ENCODE peak calls at places on chromosomes 7 and 10, in seven cellular contexts. I is NCI-H460, R is A673, P is OCI-M1, B is GM12892, C is spleen, M is uterus. L is an unnamed sample.

GRCh38 chr7:83161186-83161585 is 1.5 kb downstream of the PCLO start:
- DNase-seq in B (no peak), R (no peak), C (no peak), I (no peak), M (no peak), P (peak; percentile 19), L (no peak)

GRCh38 chr7:112143567-112143966 is 62.6 kb downstream of the DOCK4 start:
- DNase-seq in M (no peak), I (no peak), B (no peak), C (no peak), P (no peak), R (no peak), L (no peak)

GRCh38 chr7:36762394-36762793 is 38.1 kb upstream of the AOAH start:
- DNase-seq in R (no peak), B (no peak), M (no peak), I (no peak), P (no peak), C (no peak), L (no peak)

GRCh38 chr7:64892666-64893269 is 10.3 kb upstream of the ZNF273 start:
- DNase-seq in R (no peak), I (no peak), C (no peak), P (peak; percentile 70), M (no peak), B (no peak), L (no peak)

GRCh38 chr10:68957654-68958053 is 1.7 kb downstream of the DDX21 start:
- DNase-seq in I (no peak), R (peak; percentile 22), C (no peak), B (no peak), P (peak; percentile 55), M (no peak), L (no peak)

GRCh38 chr10:21532694-21533576 is 1.1 kb upstream of the MLLT10 start:
- DNase-seq in C (no peak), M (no peak), P (peak; percentile 59), R (no peak), B (no peak), I (no peak), L (no peak)

GRCh38 chr7:136938476-136938875 is 70.0 kb downstream of the CHRM2 start:
- DNase-seq in C (peak; percentile 69), P (no peak), I (no peak), M (no peak), B (no peak), R (no peak), L (no peak)

GRCh38 chr10:126576336-126576735 is 94.2 kb downstream of the C10orf90 start:
- DNase-seq in I (no peak), B (no peak), M (no peak), R (no peak), C (no peak), P (no peak), L (no peak)

GRCh38 chr10:21860718-21861117 is 142.8 kb downstream of the DNAJC1 start:
- DNase-seq in M (no peak), I (no peak), B (no peak), P (no peak), R (no peak), C (no peak), L (no peak)

GRCh38 chr7:1060315-1061080 is 16.2 kb downstream of the GPR146 start:
- DNase-seq in P (no peak), I (no peak), C (peak; percentile 75), M (no peak), R (peak; percentile 41), B (no peak), L (no peak)

GRCh38 chr7:132519936-132520335 is 56.3 kb downstream of the PLXNA4 start:
- DNase-seq in C (no peak), M (no peak), P (no peak), R (no peak), B (no peak), I (no peak), L (no peak)

GRCh38 chr10:114749545-114749944 is 72.0 kb upstream of the FHIP2A start:
- DNase-seq in C (no peak), R (no peak), B (no peak), I (no peak), M (no peak), P (no peak), L (no peak)

GRCh38 chr7:159075563-159076238 is 69.0 kb downstream of the VIPR2 start:
- DNase-seq in B (no peak), I (no peak), C (peak; percentile 59), P (no peak), R (no peak), M (no peak), L (no peak)

GRCh38 chr10:33291053-33291592 is 43.3 kb downstream of the NRP1 start:
- DNase-seq in R (peak; percentile 50), B (no peak), C (no peak), I (no peak), P (no peak), M (no peak), L (no peak)

GRCh38 chr7:139635521-139636240 is 112.2 kb downstream of the CLEC2L start:
- DNase-seq in B (no peak), P (no peak), I (no peak), M (no peak), C (no peak), R (no peak), L (no peak)

GRCh38 chr7:12294701-12295100 is 83.6 kb downstream of the TMEM106B start:
- DNase-seq in B (no peak), I (no peak), C (no peak), M (no peak), P (peak; percentile 26), R (no peak), L (no peak)

L was measured in T47D.